ENCODE peak calls at places on chromosomes 12 and 14, in six cellular contexts. A, Z, U, K, D and S are unnamed samples.

GRCh38 chr12:120249875-120250795 is 15.4 kb downstream of the PXN start:
- DNase-seq in A (no peak), U (peak; percentile 85), K (no peak), D (no peak), Z (peak; percentile 53), S (peak; percentile 90)

GRCh38 chr12:82351390-82351789 is 6.8 kb downstream of the CCDC59 start:
- DNase-seq in U (no peak), D (no peak), Z (no peak), K (no peak), A (no peak), S (no peak)

GRCh38 chr12:71627438-71628002 is 36.1 kb downstream of the ZFC3H1 start:
- DNase-seq in D (no peak), A (no peak), K (peak; percentile 22), U (no peak), Z (peak; percentile 29), S (no peak)

GRCh38 chr12:106954462-106955376 is 988 bp upstream of the TMEM263 start:
- DNase-seq in U (peak; percentile 38), D (no peak), Z (peak; percentile 66), K (no peak), A (no peak), S (peak; percentile 39)

GRCh38 chr12:27710592-27711311 is at the start of gene MRPS35:
- DNase-seq in U (peak; percentile 91), K (peak; percentile 93), D (peak; percentile 90), Z (peak; percentile 94), A (peak; percentile 92), S (peak; percentile 94)

GRCh38 chr12:67827820-67828383 is 161.3 kb upstream of the IFNG-AS1 start:
- DNase-seq in Z (peak; percentile 67), A (peak; percentile 98), K (peak; percentile 43), U (peak; percentile 24), D (peak; percentile 99), S (no peak)

GRCh38 chr12:3655331-3655900 is 97.5 kb downstream of the CRACR2A start:
- DNase-seq in U (no peak), D (no peak), K (peak; percentile 22), Z (peak; percentile 4), A (no peak), S (no peak)

GRCh38 chr14:68978550-68978911 is 571 bp downstream of the ACTN1 start:
- DNase-seq in A (no peak), D (no peak), U (peak; percentile 67), K (peak; percentile 60), Z (peak; percentile 33), S (peak; percentile 71)

GRCh38 chr12:66514581-66514980 is 164.3 kb downstream of the GRIP1 start:
- DNase-seq in Z (peak; percentile 22), A (peak; percentile 52), K (no peak), D (peak; percentile 88), U (no peak), S (no peak)

GRCh38 chr12:6752181-6752930 is 585 bp downstream of the MLF2 start:
- DNase-seq in Z (peak; percentile 67), K (peak; percentile 55), D (peak; percentile 29), A (peak; percentile 51), U (peak; percentile 50), S (peak; percentile 55)

GRCh38 chr12:106345739-106346138 is 11.8 kb upstream of the POLR3B start:
- DNase-seq in Z (peak; percentile 67), K (peak; percentile 20), D (peak; percentile 51), U (no peak), A (peak; percentile 56), S (no peak)

GRCh38 chr12:108728820-108729611 is 2.3 kb downstream of the CORO1C start:
- DNase-seq in U (no peak), D (peak; percentile 41), A (no peak), Z (peak; percentile 32), K (no peak), S (no peak)

GRCh38 chr12:24709201-24709600 is 239.7 kb downstream of the BCAT1 start:
- DNase-seq in A (peak; percentile 7), Z (no peak), D (peak; percentile 25), K (peak; percentile 41), U (no peak), S (no peak)

GRCh38 chr14:28666961-28667360 is 99.6 kb upstream of the FOXG1 start:
- DNase-seq in D (no peak), U (no peak), Z (no peak), K (no peak), A (no peak), S (no peak)

GRCh38 chr12:109766251-109766778 is 52.7 kb downstream of the FAM222A start:
- DNase-seq in U (peak; percentile 2), Z (no peak), K (no peak), A (no peak), D (no peak), S (no peak)

GRCh38 chr14:39107624-39108023 is 4.6 kb upstream of the SEC23A start:
- DNase-seq in A (no peak), D (peak; percentile 39), U (no peak), Z (peak; percentile 43), K (peak; percentile 48), S (no peak)

GRCh38 chr14:38291681-38292459 is 36.0 kb upstream of the CLEC14A start:
- DNase-seq in U (no peak), D (peak; percentile 62), K (no peak), Z (peak; percentile 42), A (no peak), S (no peak)

GRCh38 chr14:103123634-103124500 is 606 bp downstream of the TNFAIP2 start:
- DNase-seq in Z (peak; percentile 49), K (no peak), A (no peak), U (peak; percentile 72), D (no peak), S (peak; percentile 68)

GRCh38 chr14:56471056-56471455 is 108.5 kb upstream of the TMEM260 start:
- DNase-seq in Z (no peak), U (no peak), K (no peak), A (no peak), D (no peak), S (no peak)

GRCh38 chr14:102516531-102517411 is 7.2 kb upstream of the ANKRD9 start:
- DNase-seq in D (no peak), K (peak; percentile 47), Z (peak; percentile 42), A (no peak), U (no peak), S (peak; percentile 57)

GRCh38 chr12:87967871-87968270 is 61.3 kb downstream of the C12orf50 start:
- DNase-seq in D (no peak), A (no peak), K (peak; percentile 74), Z (no peak), U (no peak), S (no peak)

GRCh38 chr14:69726761-69727511 is 40.0 kb upstream of the SRSF5 start:
- DNase-seq in D (peak; percentile 40), K (peak; percentile 85), A (peak; percentile 53), Z (peak; percentile 75), U (peak; percentile 75), S (peak; percentile 85)

GRCh38 chr14:103161054-103161397 is 37.8 kb downstream of the TNFAIP2 start:
- DNase-seq in D (peak; percentile 5), Z (no peak), U (no peak), K (no peak), A (no peak), S (no peak)

GRCh38 chr14:65840118-65840751 is 427.7 kb downstream of the FUT8 start:
- DNase-seq in K (no peak), U (no peak), Z (no peak), A (no peak), D (no peak), S (no peak)

GRCh38 chr14:92686763-92687427 is 61.5 kb downstream of the LGMN start:
- DNase-seq in Z (peak; percentile 71), U (peak; percentile 65), D (peak; percentile 25), A (peak; percentile 51), K (peak; percentile 90), S (peak; percentile 80)

GRCh38 chr12:51975196-51975595 is 23.7 kb downstream of the ACVR1B start:
- DNase-seq in D (no peak), Z (no peak), K (no peak), U (no peak), A (no peak), S (no peak)
- H3K27me3 ChIP-seq in D (no peaks in the 10 kb centered on the region), Z (no peaks in the 10 kb centered on the region), K (no peaks in the 10 kb centered on the region), U (no peaks in the 10 kb centered on the region), A (no peaks in the 10 kb centered on the region), S (no peaks in the 10 kb centered on the region)

DNA sequence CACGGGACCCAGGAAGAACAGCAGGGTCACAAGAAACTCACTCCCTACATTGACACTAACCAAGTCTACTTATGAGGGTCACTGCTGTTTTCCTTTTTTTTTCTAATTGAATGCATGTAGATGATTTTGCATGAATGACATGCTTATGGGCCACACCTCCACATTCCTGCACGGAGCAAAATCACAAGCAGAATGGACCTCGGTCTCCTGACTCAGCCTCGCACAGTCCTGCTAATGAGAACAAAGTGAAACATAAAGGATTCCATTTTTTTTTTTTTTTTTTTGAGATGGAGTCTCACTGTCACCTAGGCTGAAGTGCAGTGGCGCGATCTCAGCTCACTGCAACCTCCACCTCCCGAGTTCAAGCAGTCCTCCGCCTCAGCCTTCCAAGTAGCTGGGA is 12.3 kb downstream of the SCARB1 start:
- DNase-seq in A (no peak), Z (no peak), U (no peak), K (no peak), D (no peak), S (no peak)
- TF ChIP-seq CTCF in A (no peak), Z (no peak), U (no peak), K (no peak), D (no peak), S (no peak)

GRCh38 chr12:94575024-94575423 is 75.3 kb downstream of the TMCC3 start:
- DNase-seq in K (no peak), Z (no peak), U (no peak), A (no peak), D (no peak), S (no peak)

GRCh38 chr12:94567784-94568183 is 82.6 kb downstream of the TMCC3 start:
- DNase-seq in A (no peak), D (no peak), Z (no peak), K (no peak), U (no peak), S (no peak)

GRCh38 chr12:94570161-94570560 is 80.2 kb downstream of the TMCC3 start:
- DNase-seq in Z (peak; percentile 87), A (peak; percentile 67), D (peak; percentile 72), K (no peak), U (no peak), S (no peak)

GRCh38 chr12:94575645-94576393 is 74.5 kb downstream of the TMCC3 start:
- DNase-seq in D (no peak), U (no peak), A (no peak), K (no peak), Z (no peak), S (no peak)

DNA sequence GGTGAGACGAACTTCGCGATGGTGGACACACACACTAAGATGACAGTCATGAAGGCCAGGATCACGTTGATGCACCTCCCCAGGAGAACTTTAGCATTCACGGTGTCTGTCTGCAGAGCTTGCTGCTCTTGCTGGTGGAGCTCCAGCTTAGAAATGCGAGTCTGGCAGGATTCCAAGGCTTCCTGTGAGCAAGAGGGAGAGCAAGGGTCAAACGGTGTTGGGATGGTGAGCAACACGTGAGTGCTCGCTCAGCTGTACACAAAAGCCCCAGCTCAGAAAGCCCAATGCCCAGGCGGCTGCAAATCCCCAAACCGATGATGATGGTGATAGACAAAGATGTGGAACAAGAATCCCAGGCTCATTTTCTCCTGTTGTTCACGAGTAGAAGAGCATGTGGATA is 78.8 kb downstream of the TMCC3 start:
- DNase-seq in U (no peak), D (peak; percentile 65), K (no peak), Z (peak; percentile 94), A (peak; percentile 77), S (no peak)
- H3K4me3 ChIP-seq in U (no peak overlapping the region), D (no peak overlapping the region), K (no peak overlapping the region), Z (no peak overlapping the region), A (no peak overlapping the region), S (no peak overlapping the region)

DNA sequence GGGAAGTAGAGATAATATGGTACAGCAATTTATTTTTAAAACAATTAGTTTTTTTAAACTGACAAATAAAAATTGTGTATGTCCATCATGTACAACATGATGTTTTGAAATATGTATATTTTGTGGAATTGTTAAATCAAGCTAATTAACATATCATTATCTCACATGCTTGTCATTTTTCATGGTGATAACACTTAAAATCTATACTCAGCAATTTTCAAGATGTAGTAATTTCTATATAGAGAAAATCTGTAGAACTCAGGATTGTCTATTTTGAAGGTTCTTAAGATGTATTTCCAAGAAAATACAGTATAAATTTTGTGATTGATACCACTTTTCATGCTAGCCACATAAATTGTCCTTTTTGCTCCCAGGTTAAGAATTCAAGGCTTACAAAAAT is 247.1 kb downstream of the FBXL14 start:
- DNase-seq in Z (no peak), D (no peak), K (no peak), A (no peak), U (no peak), S (no peak)
- H3K27me3 ChIP-seq in Z (no peaks in the 10 kb centered on the region), D (no peaks in the 10 kb centered on the region), K (no peaks in the 10 kb centered on the region), A (no peaks in the 10 kb centered on the region), U (no peaks in the 10 kb centered on the region), S (no peaks in the 10 kb centered on the region)